ENCODE peak calls at places on chromosomes 6 and 20, in four cellular contexts. D is HFFc6, M is brain microvascular endothelial cell, L is right lobe of liver. W is an unnamed sample.

GRCh38 chr20:2745936-2746635 is 53.5 kb downstream of the EBF4 start:
- DNase-seq in D (no peak), M (no peak), L (no peak), W (no peak)

GRCh38 chr6:31396422-31397152 is 6.8 kb upstream of the MICA start:
- DNase-seq in D (peak; percentile 64), M (peak; percentile 79), L (peak; percentile 84), W (peak; percentile 75)

GRCh38 chr20:36082516-36082915 is 72.0 kb upstream of the EPB41L1 start:
- DNase-seq in D (no peak), M (no peak), L (no peak), W (no peak)

GRCh38 chr6:20033697-20034407 is 178.4 kb downstream of the MBOAT1 start:
- DNase-seq in D (no peak), M (no peak), L (no peak), W (no peak)

GRCh38 chr6:11491998-11492397 is 45.6 kb upstream of the TMEM170B start:
- DNase-seq in D (no peak), M (no peak), L (no peak), W (peak; percentile 56)

GRCh38 chr6:63685453-63686379 is 50.1 kb downstream of the PHF3 start:
- DNase-seq in D (no peak), M (no peak), L (no peak), W (peak; percentile 62)

GRCh38 chr6:39923394-39923793 is 10.9 kb downstream of the MOCS1 start:
- DNase-seq in D (no peak), M (no peak), L (peak; percentile 95), W (no peak)

GRCh38 chr6:30334077-30334476 is 7.3 kb downstream of the TRIM39 start:
- DNase-seq in D (no peak), M (no peak), L (no peak), W (no peak)

GRCh38 chr6:38432479-38432878 is 207.2 kb downstream of the BTBD9 start:
- DNase-seq in D (peak; percentile 33), M (peak; percentile 38), L (no peak), W (no peak)

GRCh38 chr20:38369387-38369786 is 23.1 kb downstream of the LBP start:
- DNase-seq in D (no peak), M (peak; percentile 10), L (no peak), W (no peak)

GRCh38 chr6:136317023-136317649 is 27.5 kb upstream of the BCLAF1 start:
- DNase-seq in D (peak; percentile 48), M (peak; percentile 51), L (peak; percentile 60), W (no peak)

GRCh38 chr6:21340563-21340962 is 253.0 kb upstream of the SOX4 start:
- DNase-seq in D (no peak), M (no peak), L (no peak), W (no peak)

GRCh38 chr6:119182875-119183274 is 104.4 kb upstream of the FAM184A start:
- DNase-seq in D (no peak), M (no peak), L (no peak), W (no peak)

GRCh38 chr20:23093613-23094012 is 7.5 kb upstream of the CD93 start:
- DNase-seq in D (no peak), M (no peak), L (no peak), W (no peak)

GRCh38 chr6:131063764-131064272 is 773 bp upstream of the EPB41L2 start:
- DNase-seq in D (no peak), M (no peak), L (no peak), W (no peak)

GRCh38 chr6:28384143-28384533 is 15.4 kb downstream of the ZSCAN12 start:
- DNase-seq in D (no peak), M (no peak), L (no peak), W (no peak)

GRCh38 chr6:28378644-28379043 is 20.9 kb downstream of the ZSCAN12 start:
- DNase-seq in D (no peak), M (no peak), L (no peak), W (no peak)

GRCh38 chr6:28380381-28380780 is 19.2 kb downstream of the ZSCAN12 start:
- DNase-seq in D (no peak), M (no peak), L (no peak), W (no peak)

GRCh38 chr6:28377879-28378278 is 21.7 kb downstream of the ZSCAN12 start:
- DNase-seq in D (no peak), M (no peak), L (no peak), W (no peak)

DNA sequence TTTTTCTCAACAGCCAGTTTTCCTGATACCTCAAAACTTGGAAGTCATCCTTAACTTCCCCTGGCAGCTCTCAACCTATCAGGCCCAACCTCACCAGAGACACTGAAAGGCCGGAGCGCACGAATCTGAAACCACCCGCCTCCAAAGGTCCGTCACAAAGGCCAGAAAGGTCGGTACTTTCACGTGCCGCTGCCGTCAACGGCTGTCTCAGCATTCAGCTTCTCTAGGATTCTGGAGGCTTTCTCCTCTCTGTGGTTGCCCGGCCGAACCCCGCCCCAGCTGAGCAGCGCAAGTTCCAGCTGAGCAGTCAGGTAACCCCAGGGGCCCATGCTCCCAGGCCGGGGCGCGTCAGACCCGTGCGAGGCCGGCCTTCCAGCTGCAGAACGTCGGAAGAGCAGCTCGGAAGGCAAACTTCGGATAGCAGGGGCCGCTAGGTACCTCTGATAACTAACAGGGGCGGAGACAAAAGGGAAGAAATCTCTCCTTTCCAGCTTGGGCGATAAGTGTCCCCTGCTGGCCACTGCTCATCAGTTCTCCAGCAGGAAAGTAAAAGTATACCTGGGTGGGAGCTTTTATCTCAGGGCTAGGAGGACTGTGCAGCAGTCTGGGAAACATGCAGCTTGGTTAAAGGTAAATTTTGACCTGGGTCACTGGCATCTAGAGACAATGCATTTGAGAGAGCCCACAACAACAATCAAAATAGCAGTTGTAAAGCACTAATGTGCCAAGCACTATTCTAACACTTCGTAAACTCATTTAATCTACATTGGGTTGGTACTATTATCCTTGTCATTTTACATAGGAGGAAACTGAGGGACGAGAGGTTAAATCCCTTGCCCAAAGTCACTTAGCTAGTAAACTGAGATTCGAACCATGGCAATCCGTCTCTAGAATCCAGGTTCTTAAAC is 16.1 kb downstream of the ZSCAN12 start:
- DNase-seq in D (peak; percentile 62), M (peak; percentile 90), L (peak; percentile 95), W (peak; percentile 83)
- TF ChIP-seq CTCF in D (peak; percentile 64), M (peak; percentile 77), L (peak; percentile 63), W (peak; percentile 25)

DNA sequence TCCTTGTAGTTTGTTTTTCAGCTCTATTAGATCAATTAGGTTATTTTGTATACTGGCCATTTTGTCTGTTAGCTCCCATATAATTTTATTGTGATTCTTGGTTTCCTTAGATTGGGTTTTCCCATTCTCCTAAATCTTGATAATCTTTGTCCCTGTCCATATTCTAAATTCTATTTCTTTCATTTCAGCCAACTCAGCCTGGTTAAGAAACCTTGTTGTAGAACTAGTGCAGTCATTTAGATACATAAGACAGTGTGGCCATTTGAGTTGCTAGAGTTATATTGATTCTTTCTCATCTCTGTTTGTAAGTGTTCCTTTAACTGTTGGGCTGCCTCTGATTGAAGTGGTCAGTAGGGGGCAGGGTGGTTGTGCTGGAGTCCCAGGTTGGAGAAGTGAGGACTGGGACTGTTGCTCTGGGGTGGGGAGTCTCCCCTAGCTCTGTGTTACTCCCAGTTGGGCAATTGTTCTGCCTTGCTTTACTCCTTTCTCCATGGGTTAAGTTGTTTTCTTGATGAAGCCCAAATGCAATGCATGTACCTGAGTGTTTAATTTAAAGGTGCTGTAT is 98.8 kb upstream of the NRN1 start:
- DNase-seq in D (no peak), M (no peak), L (no peak), W (no peak)
- TF ChIP-seq CTCF in D (no peak), M (no peak), L (peak; percentile 50), W (peak; percentile 36)

GRCh38 chr20:41411458-41411857 is 44.8 kb upstream of the EMILIN3 start:
- DNase-seq in D (peak; percentile 70), M (no peak), L (no peak), W (no peak)
- TF ChIP-seq CTCF in D (peak; percentile 79), M (peak; percentile 41), L (peak; percentile 43), W (no peak)

GRCh38 chr6:71383891-71384489 is 95.4 kb downstream of the OGFRL1 start:
- DNase-seq in D (peak; percentile 65), M (peak; percentile 38), L (no peak), W (no peak)
- TF ChIP-seq CTCF in D (peak; percentile 95), M (peak; percentile 34), L (peak; percentile 63), W (peak; percentile 64)

DNA sequence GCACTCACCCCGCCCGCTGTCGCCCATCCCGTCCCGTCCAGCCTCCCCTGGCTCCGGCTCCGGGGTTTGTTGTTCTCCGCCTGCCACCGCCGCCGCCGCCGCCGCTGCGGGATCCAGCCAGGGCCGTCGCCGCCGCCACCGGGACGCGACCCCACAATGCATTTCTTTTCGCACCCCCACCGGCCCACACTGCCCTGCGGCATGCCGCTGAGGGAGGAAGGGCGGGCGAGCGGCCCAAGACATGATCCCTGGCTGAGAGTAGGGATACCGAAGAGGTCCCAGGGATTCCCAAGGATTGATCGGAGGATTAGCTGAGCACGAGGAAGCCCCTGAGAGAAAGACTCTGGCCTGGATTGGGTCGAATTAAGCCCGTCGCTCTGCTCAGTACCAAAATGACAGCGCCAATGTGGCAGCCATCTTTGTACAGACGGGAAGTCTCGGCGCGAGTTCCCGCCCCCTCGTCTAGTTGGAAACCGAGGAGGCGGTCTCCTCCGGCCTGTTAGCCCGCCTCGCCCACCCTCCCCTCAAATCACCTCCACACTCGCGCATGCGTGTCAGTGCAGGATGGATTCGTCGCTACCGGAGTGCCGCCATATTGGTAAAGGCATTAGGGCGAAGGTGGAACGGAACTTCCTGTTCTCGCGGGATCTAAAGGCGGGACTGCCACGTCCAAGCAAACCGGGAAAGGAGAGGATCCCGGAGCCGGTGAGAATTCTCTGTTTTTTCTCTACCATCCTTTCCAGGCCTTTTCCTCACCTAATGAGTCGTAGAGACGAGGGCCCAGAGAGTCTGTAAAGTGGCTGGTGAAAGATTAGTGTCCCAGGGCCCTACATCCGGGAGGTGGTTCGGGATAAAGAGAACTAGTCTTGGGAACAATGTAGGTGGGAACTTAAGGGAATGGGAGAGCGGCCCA is at the start of the genes RXRB and SLC39A7:
- DNase-seq in D (peak; percentile 99), M (peak; percentile 99), L (peak; percentile 99), W (peak; percentile 99)
- TF ChIP-seq CTCF in D (no peak), M (no peak), L (no peak), W (no peak)

DNA sequence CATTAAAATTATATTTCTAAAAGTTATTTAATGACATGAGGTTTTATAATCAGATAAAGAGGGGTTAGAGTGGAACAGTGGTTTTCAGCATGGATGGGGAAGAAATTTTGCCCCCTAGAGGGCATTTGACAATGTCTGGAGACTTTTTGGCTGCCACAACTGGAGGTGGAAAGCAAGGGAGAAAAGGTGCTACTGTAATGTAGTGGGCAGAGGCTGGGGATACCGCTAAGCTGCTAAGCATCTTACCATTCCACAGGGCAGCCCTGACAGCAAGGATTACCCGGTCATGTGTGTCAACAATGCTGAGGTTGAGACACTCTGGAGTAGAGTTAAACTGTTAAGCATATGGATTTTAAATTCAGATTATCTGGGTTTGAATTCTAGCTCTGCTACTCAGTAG is 52.9 kb upstream of the FABP7 start:
- DNase-seq in D (peak; percentile 5), M (peak; percentile 18), L (no peak), W (no peak)
- TF ChIP-seq CTCF in D (peak; percentile 81), M (peak; percentile 79), L (peak; percentile 50), W (peak; percentile 77)

DNA sequence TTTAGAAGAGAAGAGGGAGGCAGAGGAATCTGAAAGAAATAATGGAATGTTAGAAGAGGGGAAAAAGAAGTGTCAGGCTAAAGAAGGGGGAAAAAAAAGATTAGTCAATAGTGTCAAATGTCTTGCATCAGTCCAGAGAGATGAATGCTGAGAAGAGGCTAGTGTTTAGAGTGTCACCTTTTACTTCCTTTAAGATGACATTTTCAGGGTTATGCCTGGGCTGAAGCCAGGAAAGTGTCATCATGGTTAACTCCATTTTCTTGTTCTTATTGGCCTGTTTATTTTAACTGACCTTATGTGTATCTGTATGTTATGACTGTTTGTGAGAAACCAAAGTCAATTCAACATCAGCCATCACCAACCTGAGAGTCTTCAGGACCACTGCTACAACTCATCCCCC is 15.0 kb upstream of the BCKDHB start:
- DNase-seq in D (no peak), M (no peak), L (no peak), W (no peak)
- TF ChIP-seq CTCF in D (no peak), M (no peak), L (no peak), W (no peak)

GRCh38 chr20:56995635-56996075 is 270.8 kb downstream of the BMP7 start:
- DNase-seq in D (no peak), M (no peak), L (no peak), W (no peak)
- TF ChIP-seq CTCF in D (peak; percentile 78), M (peak; percentile 73), L (peak; percentile 41), W (peak; percentile 19)

GRCh38 chr6:26054937-26055669 is 32.1 kb upstream of the HFE start:
- DNase-seq in D (peak; percentile 99), M (peak; percentile 97), L (peak; percentile 92), W (peak; percentile 85)
- TF ChIP-seq CTCF in D (peak; percentile 31), M (peak; percentile 17), L (no peak), W (no peak)